ENCODE peak calls at places on chromosomes 4 and X, in seven cellular contexts. C is brain microvascular endothelial cell, T is epithelial cell of proximal tubule, X is PC-9, H is right atrium auricular region, N is AG09319, W is fibroblast of lung. M is an unnamed sample.

GRCh38 chr4:57132746-57133142 is 22.6 kb upstream of the IGFBP7 start:
- DNase-seq in C (no peak), T (peak), X (no peak), H (no peak), N (no peak), W (no peak), M (no peak)

GRCh38 chr4:153114771-153115321 is 89.4 kb upstream of the TRIM2 start:
- DNase-seq in C (peak), T (no peak), X (peak), H (peak), N (no peak), W (peak), M (peak)

GRCh38 chrX:67568769-67569168 is 24.9 kb downstream of the AR start:
- DNase-seq in C (no peak), T (peak), X (no peak), H (no peak), N (no peak), W (peak), M (no peak)

GRCh38 chr4:22238742-22239141 is 277.1 kb downstream of the ADGRA3 start:
- DNase-seq in C (no peak), T (no peak), X (no peak), H (no peak), N (no peak), W (no peak), M (no peak)

GRCh38 chr4:125096662-125097061 is 218.1 kb upstream of the FAT4 start:
- DNase-seq in C (no peak), T (no peak), X (peak), H (no peak), N (no peak), W (no peak), M (no peak)

GRCh38 chr4:87014284-87014782 is 79.5 kb downstream of the AFF1 start:
- DNase-seq in C (no peak), T (no peak), X (no peak), H (no peak), N (no peak), W (no peak), M (no peak)

GRCh38 chrX:154032653-154033052 is 13.0 kb upstream of the IRAK1 start:
- DNase-seq in C (no peak), T (no peak), X (no peak), H (no peak), N (no peak), W (no peak), M (no peak)

GRCh38 chr4:10667651-10668341 is 16.8 kb downstream of the CLNK start:
- DNase-seq in C (no peak), T (no peak), X (no peak), H (no peak), N (no peak), W (no peak), M (no peak)

GRCh38 chr4:79088991-79089705 is 149.9 kb upstream of the PAQR3 start:
- DNase-seq in C (no peak), T (no peak), X (no peak), H (no peak), N (no peak), W (no peak), M (no peak)

GRCh38 chr4:158606969-158607368 is 64.7 kb downstream of the C4orf46 start:
- DNase-seq in C (no peak), T (no peak), X (no peak), H (no peak), N (no peak), W (no peak), M (no peak)

GRCh38 chr4:55393461-55394320 is 2.1 kb upstream of the TMEM165 start:
- DNase-seq in C (no peak), T (no peak), X (no peak), H (no peak), N (no peak), W (peak), M (no peak)

GRCh38 chr4:11483076-11483475 is 54.4 kb upstream of the HS3ST1 start:
- DNase-seq in C (peak), T (no peak), X (no peak), H (no peak), N (no peak), W (peak), M (no peak)

GRCh38 chrX:23228454-23228853 is 106.2 kb upstream of the PTCHD1 start:
- DNase-seq in C (no peak), T (peak), X (no peak), H (no peak), N (no peak), W (no peak), M (no peak)

GRCh38 chr4:82431026-82431745 is 796 bp downstream of the ENOPH1 start:
- DNase-seq in C (peak), T (no peak), X (peak), H (no peak), N (no peak), W (peak), M (peak)

GRCh38 chr4:95263391-95263790 is 285.4 kb downstream of the UNC5C start:
- DNase-seq in C (no peak), T (no peak), X (no peak), H (no peak), N (no peak), W (no peak), M (no peak)

GRCh38 chr4:110371016-110371795 is 104.7 kb upstream of the ENPEP start:
- DNase-seq in C (no peak), T (peak), X (no peak), H (no peak), N (no peak), W (peak), M (no peak)

GRCh38 chr4:118280501-118281218 is 72.1 kb downstream of the PRSS12 start:
- DNase-seq in C (peak), T (peak), X (peak), H (no peak), N (peak), W (peak), M (peak)

GRCh38 chr4:8915201-8916200 is 43.9 kb upstream of the HMX1 start:
- DNase-seq in C (no peak), T (no peak), X (no peak), H (peak), N (no peak), W (no peak), M (no peak)

GRCh38 chrX:103741879-103742278 is 31.2 kb downstream of the TMEM31 start:
- DNase-seq in C (no peak), T (no peak), X (no peak), H (no peak), N (no peak), W (no peak), M (no peak)

GRCh38 chrX:67652581-67652980 is 108.8 kb downstream of the AR start:
- DNase-seq in C (no peak), T (no peak), X (no peak), H (no peak), N (no peak), W (no peak), M (no peak)

GRCh38 chr4:120070191-120070590 is 3.5 kb upstream of the MAD2L1 start:
- DNase-seq in C (no peak), T (no peak), X (no peak), H (no peak), N (no peak), W (peak), M (no peak)

GRCh38 chrX:1576201-1577101 is 15.0 kb upstream of the AKAP17A start:
- DNase-seq in C (no peak), T (no peak), X (no peak), H (peak), N (no peak), W (no peak), M (no peak)

GRCh38 chrX:40073439-40074054 is 24.2 kb downstream of the BCOR start:
- DNase-seq in C (no peak), T (no peak), X (no peak), H (no peak), N (no peak), W (no peak), M (no peak)

GRCh38 chr4:187276786-187277408 is 553.2 kb upstream of the FAT1 start:
- DNase-seq in C (peak), T (no peak), X (no peak), H (no peak), N (no peak), W (peak), M (no peak)

GRCh38 chrX:11766487-11766886 is 8.4 kb downstream of the MSL3 start:
- DNase-seq in C (no peak), T (no peak), X (no peak), H (no peak), N (no peak), W (no peak), M (no peak)

GRCh38 chr4:94454405-94454804 is 2.7 kb downstream of the PDLIM5 start:
- DNase-seq in C (no peak), T (no peak), X (no peak), H (no peak), N (no peak), W (peak), M (no peak)

GRCh38 chr4:173257732-173258717 is 76.1 kb downstream of the HMGB2 start:
- DNase-seq in C (peak), T (peak), X (peak), H (no peak), N (no peak), W (peak), M (peak)

GRCh38 chr4:77193511-77194236 is 36.7 kb downstream of the CCNG2 start:
- DNase-seq in C (no peak), T (no peak), X (no peak), H (peak), N (no peak), W (no peak), M (no peak)

GRCh38 chr4:137422666-137423065 is 109.6 kb downstream of the PCDH18 start:
- DNase-seq in C (peak), T (no peak), X (no peak), H (no peak), N (no peak), W (peak), M (no peak)

GRCh38 chrX:101051549-101052302 is at the start of gene TRMT2B:
- DNase-seq in C (peak), T (no peak), X (peak), H (peak), N (peak), W (peak), M (peak)

GRCh38 chr4:12852338-12853307 is 631.5 kb downstream of the RAB28 start:
- DNase-seq in C (peak), T (peak), X (peak), H (no peak), N (peak), W (peak), M (peak)

GRCh38 chr4:106365613-106366012 is 3.0 kb downstream of the GIMD1 start:
- DNase-seq in C (peak), T (peak), X (no peak), H (no peak), N (peak), W (peak), M (no peak)

DNA sequence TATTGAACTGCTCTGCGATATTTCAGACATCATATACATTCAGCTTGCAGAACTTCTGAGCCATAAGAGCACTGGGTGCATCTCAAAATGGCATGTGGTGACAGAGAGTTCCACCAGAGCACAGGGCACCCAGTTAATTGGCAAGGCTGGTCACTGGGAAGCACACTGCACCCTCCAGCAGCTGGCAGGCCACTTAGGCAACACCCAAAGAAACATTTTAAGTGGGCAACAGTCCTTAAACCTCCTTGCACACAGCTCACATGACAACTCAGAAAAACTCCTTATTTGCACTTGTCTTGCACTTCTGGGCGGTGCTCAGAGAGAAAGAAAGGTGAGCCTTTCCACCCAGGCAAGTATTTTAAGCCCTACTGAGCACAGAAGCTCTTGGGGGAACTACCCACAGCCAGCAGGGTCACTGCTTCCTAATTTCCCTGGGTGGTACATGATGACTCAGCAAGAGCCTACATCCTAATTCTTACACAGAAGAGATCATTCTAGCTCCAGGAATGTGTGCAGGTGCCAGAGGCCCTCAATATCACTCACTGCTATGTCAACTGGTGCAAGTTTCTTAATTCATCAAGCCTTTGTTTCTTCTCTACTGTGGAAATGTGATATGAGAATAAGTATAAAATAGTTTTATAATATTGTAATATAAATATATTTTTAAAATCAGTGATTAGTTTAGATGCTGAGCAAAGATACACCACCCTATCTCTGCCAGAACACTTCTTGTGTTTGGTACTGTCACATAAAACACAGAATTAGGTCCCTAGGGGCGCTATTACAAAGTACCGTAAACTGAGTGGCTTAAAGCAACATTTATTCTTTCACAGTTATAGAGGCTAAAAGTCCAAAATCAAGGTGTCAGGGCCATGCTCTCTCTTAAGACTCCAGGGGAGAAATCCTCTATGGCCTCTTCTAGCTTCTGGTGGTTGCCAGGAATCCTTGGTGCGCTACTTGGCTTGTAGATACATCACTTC is 155.1 kb upstream of the PPARGC1A start:
- DNase-seq in C (no peak), T (no peak), X (no peak), H (no peak), N (no peak), W (peak), M (no peak)
- TF ChIP-seq CTCF in C (no peak), T (no peak), X (no peak), H (no peak), N (no peak), W (no peak), M (no peak)

GRCh38 chr4:168811207-168811606 is 198.8 kb downstream of the CBR4 start:
- DNase-seq in C (no peak), T (no peak), X (peak), H (no peak), N (no peak), W (peak), M (no peak)
- TF ChIP-seq CTCF in C (no peak), T (no peak), X (no peak), H (no peak), N (no peak), W (no peak), M (no peak)

GRCh38 chrX:44935172-44935571 is 62.2 kb downstream of the KDM6A start:
- DNase-seq in C (no peak), T (no peak), X (no peak), H (no peak), N (no peak), W (no peak), M (no peak)

GRCh38 chrX:44943007-44943406 is 70.0 kb downstream of the KDM6A start:
- DNase-seq in C (no peak), T (no peak), X (no peak), H (no peak), N (no peak), W (no peak), M (no peak)

GRCh38 chrX:44937606-44938005 is 64.6 kb downstream of the KDM6A start:
- DNase-seq in C (no peak), T (peak), X (no peak), H (no peak), N (no peak), W (no peak), M (no peak)

GRCh38 chrX:44935640-44936039 is 62.7 kb downstream of the KDM6A start:
- DNase-seq in C (no peak), T (no peak), X (peak), H (no peak), N (no peak), W (no peak), M (no peak)

DNA sequence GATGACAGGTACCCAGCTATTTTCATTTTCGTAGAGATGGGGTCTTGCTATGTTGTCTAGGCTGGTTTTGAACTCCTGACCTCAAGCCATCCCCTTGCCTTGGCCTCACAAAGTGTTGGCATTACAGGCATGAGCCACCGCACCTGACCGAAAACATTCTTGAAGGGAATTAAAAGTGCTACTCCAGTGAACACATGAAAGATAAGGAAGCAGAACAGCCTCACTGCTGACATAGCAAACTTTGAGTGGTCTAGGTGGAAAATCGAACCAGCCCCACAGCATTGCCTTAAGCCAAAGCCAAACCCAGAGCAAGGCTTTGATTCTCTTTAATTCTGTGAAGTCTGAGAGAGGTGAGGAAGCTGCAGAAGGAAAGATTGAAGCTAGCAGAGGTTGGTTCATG is 65.1 kb downstream of the KDM6A start:
- DNase-seq in C (no peak), T (no peak), X (no peak), H (no peak), N (no peak), W (no peak), M (no peak)
- TF ChIP-seq CTCF in C (no peak), T (no peak), X (no peak), H (no peak), N (no peak), W (no peak), M (no peak)

GRCh38 chr4:156962069-156962377 is 9.6 kb downstream of the PDGFC start:
- DNase-seq in C (no peak), T (no peak), X (no peak), H (no peak), N (no peak), W (no peak), M (no peak)

GRCh38 chr4:156962551-156962974 is 9.0 kb downstream of the PDGFC start:
- DNase-seq in C (no peak), T (peak), X (no peak), H (no peak), N (peak), W (peak), M (no peak)

GRCh38 chr4:156959298-156959702 is 12.3 kb downstream of the PDGFC start:
- DNase-seq in C (no peak), T (no peak), X (no peak), H (no peak), N (no peak), W (peak), M (no peak)

GRCh38 chr4:156963419-156963818 is 8.2 kb downstream of the PDGFC start:
- DNase-seq in C (no peak), T (no peak), X (no peak), H (no peak), N (no peak), W (no peak), M (no peak)

GRCh38 chr4:156961241-156962068 is 10.1 kb downstream of the PDGFC start:
- DNase-seq in C (no peak), T (no peak), X (no peak), H (no peak), N (no peak), W (peak), M (no peak)
- TF ChIP-seq CTCF in C (no peak), T (no peak), X (no peak), H (no peak), N (no peak), W (no peak), M (no peak)

DNA sequence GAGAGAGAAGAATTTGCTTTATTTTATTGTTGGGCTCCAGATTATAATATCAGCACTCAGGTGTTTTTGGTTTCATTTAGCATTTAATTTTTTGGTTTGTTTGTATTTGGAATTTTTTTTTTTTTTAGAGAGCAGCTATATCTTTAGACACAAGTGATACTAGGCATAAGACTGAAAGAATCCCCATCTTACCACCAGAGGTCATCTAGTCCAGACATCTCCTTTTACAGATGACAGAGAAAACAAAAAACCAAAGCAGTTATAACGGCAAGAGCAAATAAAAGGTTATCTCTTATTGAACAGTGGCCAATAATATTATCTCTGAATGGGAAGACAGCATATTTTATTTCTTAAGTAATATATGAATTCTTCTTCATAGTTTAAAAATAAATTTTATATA is 22.8 kb downstream of the USP38 start:
- DNase-seq in C (peak), T (no peak), X (no peak), H (no peak), N (no peak), W (peak), M (no peak)
- TF ChIP-seq CTCF in C (peak), T (peak), X (peak), H (peak), N (peak), W (peak), M (no peak)

GRCh38 chrX:44946771-44947170 is 73.8 kb downstream of the KDM6A start:
- DNase-seq in C (peak), T (no peak), X (no peak), H (no peak), N (no peak), W (peak), M (no peak)

GRCh38 chrX:44949125-44949524 is 76.1 kb downstream of the KDM6A start:
- DNase-seq in C (no peak), T (no peak), X (no peak), H (no peak), N (no peak), W (no peak), M (no peak)

GRCh38 chrX:44947995-44948394 is 75.0 kb downstream of the KDM6A start:
- DNase-seq in C (no peak), T (no peak), X (no peak), H (no peak), N (no peak), W (no peak), M (no peak)

GRCh38 chrX:44944894-44945293 is 71.9 kb downstream of the KDM6A start:
- DNase-seq in C (no peak), T (no peak), X (no peak), H (no peak), N (no peak), W (no peak), M (no peak)

GRCh38 chrX:44945736-44946135 is 72.7 kb downstream of the KDM6A start:
- DNase-seq in C (no peak), T (no peak), X (no peak), H (no peak), N (no peak), W (no peak), M (peak)
- TF ChIP-seq CTCF in C (peak), T (peak), X (no peak), H (no peak), N (no peak), W (no peak), M (no peak)

GRCh38 chrX:107715331-107716044 is 60.1 kb downstream of the TSC22D3 start:
- DNase-seq in C (no peak), T (no peak), X (peak), H (no peak), N (no peak), W (peak), M (no peak)

GRCh38 chrX:107712231-107713204 is 63.1 kb downstream of the TSC22D3 start:
- DNase-seq in C (peak), T (no peak), X (no peak), H (peak), N (no peak), W (peak), M (no peak)

GRCh38 chrX:107716045-107716684 is 59.4 kb downstream of the TSC22D3 start:
- DNase-seq in C (no peak), T (no peak), X (peak), H (no peak), N (no peak), W (peak), M (no peak)

GRCh38 chrX:107713205-107714195 is 62.1 kb downstream of the TSC22D3 start:
- DNase-seq in C (no peak), T (no peak), X (no peak), H (no peak), N (no peak), W (no peak), M (no peak)

GRCh38 chrX:107714196-107714811 is 61.3 kb downstream of the TSC22D3 start:
- DNase-seq in C (no peak), T (no peak), X (no peak), H (no peak), N (no peak), W (no peak), M (no peak)
- TF ChIP-seq CTCF in C (peak), T (peak), X (no peak), H (no peak), N (no peak), W (peak), M (no peak)

GRCh38 chrX:37578045-37578444 is 6.6 kb downstream of the LANCL3 start:
- DNase-seq in C (no peak), T (peak), X (no peak), H (no peak), N (no peak), W (peak), M (no peak)

GRCh38 chrX:37580080-37580479 is 8.6 kb downstream of the LANCL3 start:
- DNase-seq in C (no peak), T (no peak), X (no peak), H (no peak), N (no peak), W (no peak), M (no peak)
- TF ChIP-seq CTCF in C (no peak), T (no peak), X (no peak), H (no peak), N (no peak), W (no peak), M (no peak)

GRCh38 chr4:53601251-53601764 is 10.0 kb upstream of the LNX1 start:
- DNase-seq in C (no peak), T (no peak), X (peak), H (no peak), N (no peak), W (no peak), M (peak)
- TF ChIP-seq CTCF in C (peak), T (peak), X (peak), H (peak), N (no peak), W (peak), M (no peak)